ENCODE peak calls at places on chromosome 15, in nine cellular contexts. N is NCI-H69, G is anterior cingulate cortex, Q is GM04503, T is HT1080, X is tibial artery, D is A549, E is GM12865, M is choroid plexus epithelial cell. P is an unnamed sample.

GRCh38 chr15:52288051-52288942 is 7.3 kb downstream of the MYO5C start:
- DNase-seq in D (peak; percentile 99), T (no peak), E (no peak), N (peak; percentile 86), X (no peak), M (peak; percentile 40), G (no peak), Q (no peak), P (no peak)

GRCh38 chr15:84944861-84945260 is 36.8 kb upstream of the PDE8A start:
- DNase-seq in G (no peak), E (no peak), T (no peak), N (no peak), M (no peak), X (no peak), Q (no peak), D (no peak), P (no peak)

GRCh38 chr15:35833590-35833989 is 287.6 kb upstream of the DPH6 start:
- DNase-seq in X (no peak), G (no peak), Q (no peak), D (no peak), M (no peak), T (no peak), E (no peak), N (no peak), P (no peak)

GRCh38 chr15:99421172-99421656 is 144.6 kb upstream of the MEF2A start:
- DNase-seq in T (no peak), Q (no peak), M (peak; percentile 59), N (peak; percentile 45), G (no peak), E (no peak), X (peak; percentile 33), D (no peak), P (no peak)

GRCh38 chr15:44033894-44034293 is 161.2 kb downstream of the FRMD5 start:
- DNase-seq in G (peak; percentile 18), D (no peak), E (no peak), X (no peak), T (peak; percentile 71), N (peak; percentile 40), Q (no peak), M (peak; percentile 59), P (peak; percentile 53)

GRCh38 chr15:57555270-57555669 is 36.4 kb upstream of the MYZAP start:
- DNase-seq in M (no peak), D (no peak), Q (no peak), X (no peak), G (no peak), N (peak; percentile 23), E (no peak), T (no peak), P (no peak)

GRCh38 chr15:75693501-75694240 is 19.0 kb downstream of the CSPG4 start:
- DNase-seq in E (no peak), X (no peak), D (no peak), M (peak; percentile 50), Q (no peak), G (no peak), N (no peak), T (peak; percentile 56), P (no peak)

GRCh38 chr15:70995383-70995965 is 102.8 kb downstream of the LRRC49 start:
- DNase-seq in N (no peak), D (no peak), M (no peak), X (no peak), T (no peak), G (no peak), E (no peak), Q (no peak), P (no peak)

GRCh38 chr15:29196306-29196705 is 73.3 kb downstream of the NSMCE3 start:
- DNase-seq in D (no peak), M (peak; percentile 9), G (no peak), N (no peak), T (no peak), X (no peak), Q (no peak), E (no peak), P (no peak)

GRCh38 chr15:50176869-50177268 is 5.1 kb upstream of the SLC27A2 start:
- DNase-seq in D (no peak), N (no peak), E (no peak), X (no peak), G (no peak), M (peak; percentile 17), T (no peak), Q (no peak), P (no peak)

GRCh38 chr15:47415539-47415971 is 301.8 kb upstream of the SEMA6D start:
- DNase-seq in T (no peak), D (no peak), X (no peak), G (no peak), M (peak; percentile 43), E (no peak), N (peak; percentile 63), Q (no peak), P (no peak)

GRCh38 chr15:62998262-62998909 is 44.2 kb upstream of the TPM1 start:
- DNase-seq in T (no peak), E (no peak), N (no peak), M (no peak), Q (no peak), D (no peak), G (no peak), X (no peak), P (no peak)

GRCh38 chr15:40161693-40162401 is 978 bp downstream of the BUB1B start:
- DNase-seq in M (no peak), E (no peak), G (no peak), N (peak; percentile 37), D (no peak), X (no peak), T (peak; percentile 11), Q (no peak), P (no peak)

GRCh38 chr15:43509002-43509922 is 8.1 kb upstream of the MAP1A start:
- DNase-seq in T (peak; percentile 43), M (peak; percentile 62), Q (no peak), D (no peak), G (no peak), E (no peak), X (peak; percentile 68), N (peak; percentile 65), P (no peak)

GRCh38 chr15:80423215-80423614 is 19.0 kb downstream of the ARNT2 start:
- DNase-seq in X (no peak), N (no peak), D (no peak), Q (no peak), G (no peak), T (no peak), E (no peak), M (peak; percentile 56), P (no peak)

GRCh38 chr15:82810061-82810862 is 834 bp downstream of the WHAMM start:
- DNase-seq in Q (no peak), G (no peak), M (peak; percentile 82), N (peak; percentile 60), D (no peak), X (no peak), T (peak; percentile 54), E (peak; percentile 51), P (peak; percentile 80)

GRCh38 chr15:53982876-53983275 is 4.6 kb downstream of the UNC13C start:
- DNase-seq in Q (no peak), X (no peak), M (no peak), G (no peak), T (no peak), E (no peak), N (no peak), D (no peak), P (no peak)

GRCh38 chr15:91021516-91022074 is 799 bp downstream of the VPS33B start:
- DNase-seq in Q (no peak), D (no peak), T (peak; percentile 10), G (no peak), E (no peak), M (peak; percentile 11), X (no peak), N (peak; percentile 78), P (no peak)

GRCh38 chr15:57312323-57313133 is 63.8 kb upstream of the CGNL1 start:
- DNase-seq in N (no peak), Q (no peak), X (no peak), E (no peak), T (no peak), G (no peak), M (no peak), D (no peak), P (no peak)

GRCh38 chr15:66865622-66866611 is 163.9 kb downstream of the SMAD6 start:
- DNase-seq in M (no peak), D (no peak), Q (no peak), G (no peak), N (peak; percentile 43), T (no peak), E (peak; percentile 83), X (peak; percentile 72), P (peak; percentile 75)